ENCODE peak calls at places on chromosomes 16 and 17, in eight cellular contexts. K is body of pancreas, B is uterus, Q is A549, F is ovary, S is heart left ventricle, R is IMR-90, C is sigmoid colon. M is an unnamed sample. For H3K4me1, the result is how much of the 10 kb centered on the place peaks cover.

GRCh38 chr17:40794466-40794865 is 5.3 kb downstream of the KRT28 start:
- DNase-seq in R (no peak), K (no peak), B (no peak), C (no peak), F (no peak), S (no peak), Q (no peak), M (no peak)

GRCh38 chr17:4901648-4902344 is 1.1 kb downstream of the CHRNE start:
- DNase-seq in S (peak), K (peak), B (no peak), C (no peak), Q (no peak), R (no peak), F (peak), M (no peak)

GRCh38 chr17:45660474-45660873 is 123.6 kb upstream of the CRHR1 start:
- DNase-seq in B (no peak), F (no peak), K (peak), Q (no peak), S (no peak), C (no peak), R (no peak), M (no peak)

GRCh38 chr17:19470529-19471261 is 59.7 kb downstream of the RNF112 start:
- DNase-seq in R (peak), S (no peak), F (peak), Q (no peak), B (peak), C (peak), K (peak), M (peak)

GRCh38 chr16:55331648-55332185 is 7.7 kb downstream of the IRX6 start:
- DNase-seq in S (no peak), B (no peak), R (no peak), C (no peak), K (no peak), Q (no peak), F (no peak), M (no peak)

GRCh38 chr16:1781758-1782407 is 488 bp downstream of the SPSB3 start:
- DNase-seq in K (peak), B (peak), R (peak), C (no peak), Q (peak), F (no peak), S (no peak), M (no peak)

GRCh38 chr17:75594499-75595283 is 7.1 kb downstream of the MYO15B start:
- DNase-seq in K (no peak), S (no peak), C (peak), Q (no peak), R (no peak), F (no peak), B (no peak), M (no peak)

GRCh38 chr16:63461248-63461841 is 1425.1 kb upstream of the CDH8 start:
- DNase-seq in R (peak), C (no peak), S (no peak), B (no peak), F (no peak), Q (no peak), K (peak), M (no peak)

GRCh38 chr17:74403512-74404137 is 28.3 kb upstream of the GPRC5C start:
- DNase-seq in S (no peak), F (no peak), K (no peak), R (no peak), B (no peak), C (no peak), Q (no peak), M (no peak)

GRCh38 chr17:27878776-27879562 is 14.2 kb downstream of the LYRM9 start:
- DNase-seq in F (peak), Q (no peak), C (peak), B (no peak), R (no peak), S (no peak), K (no peak), M (peak)

GRCh38 chr16:12225282-12225681 is 248.7 kb downstream of the SNX29 start:
- DNase-seq in K (no peak), B (no peak), F (no peak), R (no peak), Q (no peak), S (no peak), C (no peak), M (no peak)

GRCh38 chr17:12627776-12628491 is 37.8 kb upstream of the MYOCD start:
- DNase-seq in S (no peak), C (no peak), K (no peak), B (no peak), Q (no peak), F (no peak), R (peak), M (no peak)

GRCh38 chr16:83952587-83952939 is 477 bp upstream of the OSGIN1 start:
- DNase-seq in R (no peak), F (no peak), C (no peak), S (no peak), B (no peak), K (peak), Q (peak), M (no peak)

GRCh38 chr16:31487720-31488629 is 5.1 kb downstream of the SLC5A2 start:
- DNase-seq in S (no peak), C (no peak), B (peak), K (peak), R (peak), F (no peak), Q (peak), M (peak)

GRCh38 chr17:1580979-1581676 is 18.5 kb upstream of the PITPNA start:
- DNase-seq in F (no peak), R (no peak), K (peak), S (no peak), B (no peak), Q (no peak), C (no peak), M (no peak)

GRCh38 chr16:22977294-22977697 is 163.3 kb downstream of the HS3ST2 start:
- DNase-seq in R (no peak), B (no peak), Q (no peak), F (no peak), C (no peak), S (no peak), K (no peak), M (no peak)

GRCh38 chr17:68431661-68432071 is 25.6 kb downstream of the WIPI1 start:
- DNase-seq in S (no peak), C (no peak), R (peak), K (no peak), Q (peak), B (no peak), F (no peak), M (no peak)

GRCh38 chr17:3890893-3891219 is 2.0 kb downstream of the CAMKK1 start:
- DNase-seq in S (no peak), B (no peak), K (no peak), R (no peak), F (no peak), Q (no peak), C (no peak), M (no peak)

GRCh38 chr17:56165017-56165720 is 11.9 kb downstream of the ANKFN1 start:
- DNase-seq in S (no peak), F (no peak), B (no peak), Q (no peak), C (no peak), R (peak), K (no peak), M (no peak)

GRCh38 chr16:81709369-81709900 is 69.7 kb upstream of the PLCG2 start:
- DNase-seq in F (no peak), S (no peak), R (no peak), Q (no peak), C (no peak), B (no peak), K (no peak), M (no peak)

GRCh38 chr16:65547799-65548446 is 426.1 kb upstream of the CDH11 start:
- DNase-seq in S (no peak), F (no peak), K (no peak), R (peak), B (no peak), C (no peak), Q (no peak), M (no peak)

GRCh38 chr17:20281860-20282259 is 185.5 kb downstream of the LGALS9B start:
- DNase-seq in B (no peak), R (no peak), K (peak), Q (no peak), F (no peak), S (peak), C (no peak), M (no peak)

GRCh38 chr17:64969046-64969501 is 49.8 kb upstream of the LRRC37A3 start:
- DNase-seq in S (no peak), F (no peak), Q (no peak), B (no peak), R (no peak), K (no peak), C (no peak), M (no peak)

GRCh38 chr16:13543850-13544249 is 376.1 kb upstream of the ERCC4 start:
- DNase-seq in C (no peak), F (no peak), Q (no peak), K (no peak), B (no peak), R (no peak), S (no peak), M (no peak)

GRCh38 chr17:6994666-6995246 is 1.1 kb upstream of the ALOX12 start:
- DNase-seq in B (no peak), K (no peak), F (no peak), C (no peak), R (peak), S (no peak), Q (no peak), M (no peak)

GRCh38 chr16:4766875-4767628 is at the start of gene ZNF500:
- DNase-seq in Q (peak), K (peak), F (peak), R (peak), S (peak), C (peak), B (peak), M (peak)

GRCh38 chr16:4767872-4768548 is 1.0 kb upstream of the ZNF500 start:
- DNase-seq in F (peak), S (peak), C (peak), Q (no peak), K (peak), B (peak), R (peak), M (no peak)

GRCh38 chr16:4771646-4772045 is 4.7 kb upstream of the ZNF500 start:
- DNase-seq in C (no peak), K (no peak), S (no peak), Q (no peak), B (no peak), R (no peak), F (no peak), M (no peak)

GRCh38 chr16:4768549-4769305 is 1.8 kb upstream of the ZNF500 start:
- DNase-seq in C (peak), F (peak), B (peak), Q (peak), R (peak), S (peak), K (peak), M (peak)

GRCh38 chr16:4769306-4769638 is 2.3 kb upstream of the ZNF500 start:
- DNase-seq in C (no peak), Q (no peak), B (no peak), F (no peak), K (no peak), S (no peak), R (no peak), M (no peak)
- H3K4me3 ChIP-seq in C (peak), Q (peak), B (peak), F (no peak), K (no peak), S (peak), R (no peak), M (peak)

GRCh38 chr17:63827002-63827800 is at the start of the genes FTSJ3 and PSMC5:
- DNase-seq in R (peak), C (peak), F (peak), S (peak), Q (peak), K (peak), B (peak), M (peak)
- TF ChIP-seq POLR2A in R (peak), C (peak), F (peak), S (no peak), Q (peak), K (peak), B (peak), M (peak)

DNA sequence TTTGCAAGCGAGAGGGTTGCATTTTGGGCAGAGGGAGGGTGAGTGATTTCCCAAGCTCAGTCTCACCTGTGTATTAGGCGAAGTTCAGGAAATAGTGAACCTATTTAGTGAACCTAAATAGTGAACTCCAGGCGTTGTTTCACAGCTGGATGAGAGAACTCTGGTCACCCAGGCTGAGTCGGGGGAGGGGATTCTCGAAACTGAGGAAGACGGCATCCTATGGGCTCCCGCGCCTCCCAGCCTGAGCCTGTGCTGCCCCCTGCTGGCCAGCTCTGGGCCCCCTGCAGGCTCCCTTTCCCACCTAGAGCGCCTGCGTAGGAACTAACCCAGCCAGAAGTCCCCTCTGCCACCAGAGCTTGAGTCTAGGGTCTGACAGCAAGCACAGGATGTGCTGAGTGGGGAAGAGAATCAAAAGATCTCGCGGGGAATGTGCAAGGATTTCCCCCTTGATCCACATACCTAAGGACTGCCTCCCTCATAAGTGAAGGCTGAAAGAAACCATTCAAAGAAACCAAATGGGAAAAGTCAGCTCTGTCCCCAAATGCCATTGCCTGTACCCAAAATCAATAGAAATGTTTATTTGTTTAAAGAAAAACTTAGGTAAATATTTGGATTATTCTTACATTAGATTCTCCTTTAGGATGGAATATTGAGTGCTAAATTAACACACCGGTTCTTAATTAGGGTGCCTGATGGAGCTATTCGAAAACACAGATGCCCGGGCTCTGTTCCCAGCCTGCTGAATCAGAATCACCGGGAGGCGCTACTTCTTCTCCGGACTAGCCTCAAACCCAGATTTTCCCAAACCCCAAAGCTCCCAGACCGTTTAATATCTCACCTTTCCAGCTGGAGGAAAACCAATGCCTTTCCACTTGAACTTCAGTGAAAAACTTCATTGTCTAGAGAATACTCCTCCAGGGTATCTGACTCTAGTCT is 14.8 kb upstream of the MARVELD3 start:
- DNase-seq in B (peak), R (peak), S (peak), C (no peak), Q (peak), F (peak), K (peak), M (peak)
- H3K4me1 ChIP-seq in B (under half), R (under half), S (under half), C (under half), Q (under half), F (under half), K (under half), M (under half)

GRCh38 chr17:73305845-73306836 is 5.7 kb downstream of the CDC42EP4 start:
- DNase-seq in F (no peak), R (no peak), K (no peak), B (no peak), S (no peak), C (no peak), Q (no peak), M (no peak)

GRCh38 chr17:73309727-73310555 is 1.9 kb downstream of the CDC42EP4 start:
- DNase-seq in S (peak), R (no peak), F (no peak), B (no peak), C (no peak), Q (no peak), K (peak), M (peak)

GRCh38 chr17:73304971-73305786 is 6.6 kb downstream of the CDC42EP4 start:
- DNase-seq in C (peak), F (peak), S (peak), K (peak), Q (peak), R (peak), B (peak), M (peak)

GRCh38 chr17:73307130-73307529 is 4.7 kb downstream of the CDC42EP4 start:
- DNase-seq in S (peak), R (no peak), B (no peak), C (peak), Q (no peak), K (peak), F (no peak), M (no peak)

DNA sequence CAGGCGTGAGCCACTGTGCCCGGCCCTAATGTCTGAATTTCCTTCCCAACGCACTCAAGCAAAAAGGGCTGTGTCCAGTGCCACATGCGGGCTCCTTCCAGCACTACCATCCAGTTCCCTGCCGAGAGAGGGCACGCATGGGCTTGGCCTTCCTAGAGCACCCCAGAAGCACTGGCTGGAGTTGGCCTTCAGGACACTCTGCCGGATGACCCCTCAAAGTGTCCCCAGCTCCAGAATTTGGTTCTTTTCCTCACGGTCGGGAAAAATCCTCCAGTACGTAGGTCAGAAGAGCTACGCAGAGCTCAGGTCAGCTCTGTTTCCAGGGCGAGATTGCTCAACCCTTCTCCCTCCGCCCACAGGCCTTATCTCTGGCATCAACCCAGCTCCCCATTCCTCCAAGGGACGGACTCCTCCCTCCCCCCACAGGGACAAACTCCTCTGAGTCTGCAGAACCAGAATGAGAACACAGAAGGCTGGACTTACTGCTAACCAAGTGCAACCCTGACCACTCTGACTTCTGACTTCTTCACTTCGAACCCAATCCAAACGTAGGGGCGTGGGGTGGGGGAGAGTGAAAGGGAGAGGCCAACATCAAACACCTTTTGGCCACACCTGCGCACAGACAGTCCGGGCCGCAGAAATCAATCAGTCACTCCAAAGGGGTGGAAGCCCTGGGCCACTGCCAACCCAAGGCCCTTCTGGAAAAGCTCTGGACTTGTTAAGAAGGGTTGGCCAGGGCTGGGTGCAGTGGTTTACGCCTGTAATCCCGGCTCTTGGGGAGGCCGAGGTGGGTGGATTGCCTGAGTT is 3.6 kb downstream of the CDC42EP4 start:
- DNase-seq in Q (peak), C (peak), S (peak), K (peak), F (peak), B (peak), R (peak), M (peak)
- H3K4me3 ChIP-seq in Q (peak), C (peak), S (peak), K (no peak), F (peak), B (peak), R (peak), M (peak)

M was measured in Peyer's patch.